ENCODE peak calls at places on chromosomes 16 and 17, in five cellular contexts. A, I, L, U and N are unnamed samples.

GRCh38 chr16:62034236-62035114 is 1.8 kb downstream of the CDH8 start:
- DNase-seq in A (peak), I (no peak), L (no peak), U (peak), N (no peak)

GRCh38 chr16:56041556-56042140 is 149.6 kb upstream of the GNAO1 start:
- DNase-seq in A (peak), I (no peak), L (no peak), U (peak), N (peak)

GRCh38 chr17:73645050-73645871 is 1.0 kb upstream of the SDK2 start:
- DNase-seq in A (peak), I (no peak), L (peak), U (peak), N (no peak)

GRCh38 chr16:48496571-48497095 is 111.4 kb upstream of the SIAH1 start:
- DNase-seq in A (no peak), I (no peak), L (no peak), U (no peak), N (no peak)

GRCh38 chr16:88264641-88265285 is 118.0 kb upstream of the ZNF469 start:
- DNase-seq in A (peak), I (peak), L (peak), U (peak), N (peak)

GRCh38 chr17:34178047-34178446 is 77.0 kb upstream of the CCL2 start:
- DNase-seq in A (peak), I (no peak), L (no peak), U (peak), N (no peak)

GRCh38 chr17:38584350-38584925 is 21.3 kb downstream of the SRCIN1 start:
- DNase-seq in A (peak), I (no peak), L (peak), U (peak), N (peak)

GRCh38 chr16:86662195-86662594 is 83.8 kb downstream of the FOXL1 start:
- DNase-seq in A (no peak), I (no peak), L (no peak), U (no peak), N (no peak)

GRCh38 chr16:55825115-55825728 is 7.7 kb downstream of the CES1 start:
- DNase-seq in A (no peak), I (no peak), L (no peak), U (no peak), N (no peak)

GRCh38 chr17:1999557-2000251 is 25.4 kb downstream of the RTN4RL1 start:
- DNase-seq in A (peak), I (no peak), L (peak), U (peak), N (peak)

GRCh38 chr17:17702821-17703607 is 21.8 kb downstream of the RAI1 start:
- DNase-seq in A (no peak), I (no peak), L (peak), U (no peak), N (no peak)

GRCh38 chr16:10866196-10866976 is 10.6 kb upstream of the CIITA start:
- DNase-seq in A (no peak), I (no peak), L (peak), U (no peak), N (peak)

GRCh38 chr17:58249270-58250133 is 11.1 kb downstream of the LPO start:
- DNase-seq in A (peak), I (no peak), L (peak), U (peak), N (peak)

GRCh38 chr17:77186141-77186604 is 45.4 kb downstream of the SEC14L1 start:
- DNase-seq in A (no peak), I (no peak), L (peak), U (no peak), N (no peak)

GRCh38 chr16:67544844-67545664 is 16.4 kb downstream of the RIPOR1 start:
- DNase-seq in A (no peak), I (no peak), L (no peak), U (no peak), N (no peak)

GRCh38 chr17:50690887-50691549 is 16.7 kb downstream of the ANKRD40 start:
- DNase-seq in A (no peak), I (no peak), L (no peak), U (no peak), N (no peak)

GRCh38 chr17:43562679-43563146 is 16.6 kb upstream of the ETV4 start:
- DNase-seq in A (peak), I (no peak), L (peak), U (peak), N (no peak)

GRCh38 chr17:7932949-7933348 is 943 bp downstream of the CNTROB start:
- DNase-seq in A (peak), I (no peak), L (no peak), U (peak), N (no peak)

GRCh38 chr16:66523861-66524354 is 26.0 kb downstream of the TK2 start:
- DNase-seq in A (no peak), I (no peak), L (no peak), U (no peak), N (no peak)

GRCh38 chr17:29616300-29617048 is 6.2 kb downstream of the CORO6 start:
- DNase-seq in A (no peak), I (no peak), L (peak), U (no peak), N (no peak)

GRCh38 chr16:75695708-75696107 is 5.6 kb downstream of the DUXB start:
- DNase-seq in A (peak), I (no peak), L (no peak), U (no peak), N (no peak)

GRCh38 chr17:29645516-29646051 is 22.9 kb upstream of the CORO6 start:
- DNase-seq in A (no peak), I (no peak), L (peak), U (no peak), N (no peak)

GRCh38 chr17:68491864-68492263 is 20.4 kb upstream of the PRKAR1A start:
- DNase-seq in A (no peak), I (no peak), L (peak), U (no peak), N (no peak)

GRCh38 chr17:57986841-57987581 is 1.0 kb downstream of the VEZF1 start:
- DNase-seq in A (peak), I (no peak), L (no peak), U (peak), N (peak)

GRCh38 chr17:2050246-2050866 is 4.5 kb upstream of the HIC1 start:
- DNase-seq in A (peak), I (no peak), L (peak), U (peak), N (peak)

GRCh38 chr17:77541995-77542394 is 401.2 kb downstream of the SEC14L1 start:
- DNase-seq in A (peak), I (no peak), L (no peak), U (peak), N (no peak)

GRCh38 chr17:14747576-14747940 is 446.7 kb downstream of the HS3ST3B1 start:
- DNase-seq in A (no peak), I (no peak), L (no peak), U (no peak), N (no peak)

GRCh38 chr17:2980211-2980903 is 83.0 kb downstream of the OR1D5 start:
- DNase-seq in A (no peak), I (no peak), L (peak), U (no peak), N (peak)

GRCh38 chr16:66512589-66513404 is 37.1 kb downstream of the TK2 start:
- DNase-seq in A (no peak), I (no peak), L (peak), U (no peak), N (peak)

GRCh38 chr16:85423631-85424030 is 189.5 kb upstream of the GSE1 start:
- DNase-seq in A (no peak), I (no peak), L (peak), U (no peak), N (peak)

GRCh38 chr17:80848449-80849102 is 143.1 kb upstream of the CHMP6 start:
- DNase-seq in A (no peak), I (no peak), L (no peak), U (no peak), N (no peak)

GRCh38 chr17:34670618-34671017 is 91.2 kb downstream of the TMEM132E start:
- DNase-seq in A (no peak), I (no peak), L (no peak), U (no peak), N (no peak)

DNA sequence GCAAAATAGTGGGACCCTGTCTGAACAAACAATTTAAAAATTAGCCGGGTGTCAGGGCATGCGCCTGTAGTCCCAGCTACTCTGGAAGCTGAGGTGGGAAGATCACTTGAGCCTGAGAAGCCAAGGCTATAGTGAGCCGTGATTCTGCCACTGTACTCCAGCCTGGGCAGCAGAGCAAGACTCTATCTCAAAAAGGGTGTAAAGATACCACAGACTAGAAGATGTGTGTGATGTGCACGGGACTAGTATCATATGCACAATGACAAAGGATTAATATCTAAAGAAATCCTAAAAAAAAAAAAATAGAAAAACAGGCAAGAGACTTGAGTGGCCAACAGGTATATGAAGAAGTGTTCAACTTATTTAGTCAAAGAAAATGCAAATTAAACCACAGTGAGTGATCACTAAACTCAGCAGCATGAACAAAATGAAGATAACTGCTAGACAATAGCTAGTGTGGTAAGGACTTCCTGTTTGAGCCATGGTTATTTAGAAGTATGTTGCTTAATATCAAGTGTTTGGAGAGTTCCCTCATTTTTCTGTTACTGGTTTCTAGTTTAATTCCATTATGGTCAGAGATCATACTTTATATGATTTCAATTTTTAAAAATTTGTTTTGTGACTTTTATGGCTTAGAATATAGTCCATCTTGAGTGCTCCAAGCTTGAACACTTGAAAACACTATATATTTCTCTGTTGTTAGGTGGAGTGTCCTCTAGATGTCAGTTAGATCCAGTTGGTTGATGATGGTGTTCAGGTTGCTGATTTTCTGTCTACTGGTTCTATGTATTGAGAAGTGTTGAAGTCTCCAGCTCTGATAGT is 14.7 kb upstream of the SLX4 start:
- DNase-seq in A (no peak), I (no peak), L (no peak), U (no peak), N (no peak)
- TF ChIP-seq CTCF in A (no peak), I (peak), L (no peak), U (no peak), N (no peak)

GRCh38 chr17:61461967-61462733 is 9.9 kb downstream of the TBX4 start:
- DNase-seq in A (peak), I (no peak), L (peak), U (no peak), N (peak)

GRCh38 chr17:61461586-61461966 is 9.4 kb downstream of the TBX4 start:
- DNase-seq in A (peak), I (no peak), L (no peak), U (no peak), N (no peak)

GRCh38 chr17:61464121-61464905 is 12.1 kb downstream of the TBX4 start:
- DNase-seq in A (no peak), I (no peak), L (peak), U (no peak), N (peak)

GRCh38 chr17:61463068-61463980 is 11.1 kb downstream of the TBX4 start:
- DNase-seq in A (no peak), I (no peak), L (peak), U (no peak), N (no peak)

DNA sequence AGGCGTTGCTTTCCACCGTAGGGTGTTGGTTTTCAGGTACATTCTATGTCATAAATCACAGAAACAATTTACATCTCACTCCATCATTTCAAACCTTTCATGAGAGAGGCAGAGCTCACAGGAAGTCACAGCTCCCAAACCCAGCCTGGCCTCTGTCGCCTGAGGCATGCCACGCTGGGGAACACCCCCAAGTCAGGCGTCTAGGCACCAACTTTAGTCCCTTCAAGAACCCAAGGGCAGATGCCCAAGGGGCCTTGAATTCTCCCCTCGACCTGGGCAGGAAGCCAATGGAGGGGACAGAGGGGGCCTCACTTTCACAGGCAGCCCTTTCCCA is 10.5 kb downstream of the TBX4 start:
- DNase-seq in A (no peak), I (no peak), L (peak), U (no peak), N (peak)
- H3K27ac ChIP-seq in A (no peak), I (no peak), L (no peak), U (no peak), N (no peak)

DNA sequence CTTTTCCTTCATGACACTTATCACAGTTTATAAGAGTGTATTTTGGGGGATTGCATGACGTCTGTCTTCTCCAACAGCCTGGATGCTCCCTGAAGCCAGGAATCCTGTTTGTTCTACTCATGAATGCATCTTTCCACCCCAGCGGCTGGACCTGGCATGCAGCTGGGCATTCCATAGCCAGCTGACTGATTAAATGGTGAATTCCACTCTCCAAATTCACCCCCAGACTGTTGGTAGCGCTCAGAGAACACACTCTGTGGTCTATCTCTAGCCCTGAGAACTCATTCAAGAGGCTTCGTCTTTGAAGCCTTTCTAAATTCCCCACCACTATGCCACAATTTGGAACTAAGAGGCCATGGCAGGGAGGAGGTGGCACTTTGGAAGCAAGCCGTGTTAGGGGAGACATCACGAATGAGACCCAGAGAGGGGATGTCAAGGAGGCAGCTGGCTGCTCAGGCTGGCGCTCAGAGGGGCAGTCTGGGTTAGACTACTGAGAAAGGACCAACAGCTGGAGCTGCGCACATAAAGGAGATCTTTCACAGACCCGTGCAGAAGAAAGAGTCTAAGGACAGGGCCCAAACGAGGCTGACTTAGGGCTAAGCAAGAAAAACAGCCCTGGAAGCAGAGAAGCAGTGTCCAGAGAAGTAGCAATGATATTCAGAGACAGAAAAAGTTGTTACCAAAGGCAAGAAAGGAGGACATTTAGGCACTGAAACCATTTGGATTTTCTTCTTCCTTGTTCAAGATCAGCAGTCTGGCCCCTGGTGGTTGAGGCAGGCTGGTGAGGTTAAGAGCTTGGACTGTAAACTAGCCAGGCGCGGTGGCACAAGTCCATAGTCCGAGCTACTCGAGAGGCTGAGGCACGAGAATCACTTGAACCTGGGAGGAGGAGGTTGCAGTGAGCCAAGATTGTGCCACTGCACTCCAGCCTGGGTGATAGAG is 42.4 kb upstream of the ZNF629 start:
- DNase-seq in A (no peak), I (no peak), L (no peak), U (no peak), N (no peak)
- TF ChIP-seq CTCF in A (no peak), I (no peak), L (no peak), U (no peak), N (no peak)

DNA sequence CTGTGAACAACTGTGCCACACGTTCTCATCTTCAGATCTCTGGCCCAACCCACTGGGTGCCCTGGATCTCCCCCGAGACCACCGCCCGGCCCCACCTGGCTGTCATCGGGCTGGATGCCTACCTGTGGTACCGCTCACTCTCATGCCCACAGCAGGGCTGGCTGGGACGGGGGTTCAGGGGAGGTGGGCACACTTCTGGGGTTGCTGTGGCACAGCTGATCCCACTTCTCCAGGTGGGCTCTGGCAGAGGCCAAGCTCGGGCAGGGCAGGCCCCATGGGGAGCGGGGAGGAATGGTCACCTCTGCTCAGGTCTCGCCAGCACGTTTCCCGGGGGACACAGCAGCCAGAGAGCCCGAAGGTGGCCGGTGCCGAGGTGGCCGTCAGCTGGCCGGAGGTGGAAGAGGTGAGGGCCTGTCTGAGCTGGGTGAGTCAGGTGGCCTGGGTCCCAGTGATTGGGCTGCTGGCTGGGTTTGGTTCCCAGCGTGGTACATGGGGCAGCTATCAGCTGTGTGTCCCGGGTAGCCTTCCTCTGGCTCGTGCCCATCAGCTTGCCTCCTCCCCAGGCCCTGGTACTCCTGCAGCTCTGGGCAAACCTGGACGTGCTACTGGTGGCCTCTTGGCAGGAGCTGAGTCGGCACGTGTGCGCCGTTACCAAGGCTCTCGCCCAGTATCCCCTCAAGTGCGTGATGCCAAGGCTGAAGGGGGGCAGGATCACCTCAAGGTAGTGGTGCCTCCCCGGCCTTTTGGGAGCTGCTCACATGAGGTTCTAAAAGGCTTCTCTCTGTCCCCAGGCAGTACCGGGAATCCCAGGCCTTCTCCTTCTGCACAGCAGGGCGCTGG is 2.3 kb upstream of the MRPS34 start:
- DNase-seq in A (no peak), I (no peak), L (no peak), U (no peak), N (no peak)
- H3K27ac ChIP-seq in A (no peak), I (no peak), L (no peak), U (no peak), N (no peak)